ENCODE peak calls at places on chromosomes 13 and 19, in seven cellular contexts. One of them, this sample, is unnamed.

GRCh38 chr13:100611678-100612492 is 23.3 kb upstream of the GGACT start:
- DNase-seq in cardiac fibroblast: no peak
- DNase-seq in fibroblast of lung: peak; percentile 49
- DNase-seq in Calu3: no peak
- DNase-seq in foreskin melanocyte: no peak
- DNase-seq in NCI-H226: no peak
- DNase-seq in ascending aorta: no peak
- DNase-seq in this sample: no peak

GRCh38 chr13:32682740-32683139 is 96.5 kb downstream of the PDS5B start:
- DNase-seq in Calu3: no peak
- DNase-seq in ascending aorta: no peak
- DNase-seq in fibroblast of lung: no peak
- DNase-seq in cardiac fibroblast: no peak
- DNase-seq in foreskin melanocyte: no peak
- DNase-seq in NCI-H226: no peak
- DNase-seq in this sample: no peak

GRCh38 chr19:54335979-54336892 is 2.7 kb downstream of the LILRA4 start:
- DNase-seq in cardiac fibroblast: no peak
- DNase-seq in Calu3: no peak
- DNase-seq in fibroblast of lung: no peak
- DNase-seq in foreskin melanocyte: no peak
- DNase-seq in NCI-H226: no peak
- DNase-seq in ascending aorta: no peak
- DNase-seq in this sample: no peak

GRCh38 chr19:43028866-43029265 is 2.6 kb upstream of the PSG11 start:
- DNase-seq in cardiac fibroblast: no peak
- DNase-seq in NCI-H226: no peak
- DNase-seq in ascending aorta: no peak
- DNase-seq in Calu3: no peak
- DNase-seq in foreskin melanocyte: no peak
- DNase-seq in fibroblast of lung: no peak
- DNase-seq in this sample: no peak

GRCh38 chr19:42066075-42066754 is 3.8 kb downstream of the GRIK5 start:
- DNase-seq in ascending aorta: no peak
- DNase-seq in foreskin melanocyte: no peak
- DNase-seq in Calu3: peak; percentile 60
- DNase-seq in fibroblast of lung: peak; percentile 26
- DNase-seq in NCI-H226: no peak
- DNase-seq in cardiac fibroblast: peak; percentile 27
- DNase-seq in this sample: no peak

GRCh38 chr13:67308004-67308772 is 78.1 kb upstream of the PCDH9 start:
- DNase-seq in NCI-H226: no peak
- DNase-seq in ascending aorta: no peak
- DNase-seq in fibroblast of lung: no peak
- DNase-seq in cardiac fibroblast: peak; percentile 13
- DNase-seq in Calu3: no peak
- DNase-seq in foreskin melanocyte: no peak
- DNase-seq in this sample: no peak

GRCh38 chr19:40165362-40165937 is 25.8 kb upstream of the MAP3K10 start:
- DNase-seq in cardiac fibroblast: peak; percentile 44
- DNase-seq in NCI-H226: no peak
- DNase-seq in fibroblast of lung: peak; percentile 10
- DNase-seq in Calu3: peak; percentile 52
- DNase-seq in foreskin melanocyte: peak; percentile 33
- DNase-seq in ascending aorta: peak; percentile 69
- DNase-seq in this sample: peak; percentile 84

GRCh38 chr19:19749332-19750130 is 16.6 kb upstream of the ZNF14 start:
- DNase-seq in Calu3: no peak
- DNase-seq in fibroblast of lung: no peak
- DNase-seq in foreskin melanocyte: no peak
- DNase-seq in ascending aorta: peak; percentile 53
- DNase-seq in NCI-H226: no peak
- DNase-seq in cardiac fibroblast: no peak
- DNase-seq in this sample: no peak

GRCh38 chr13:105719861-105720260 is 815.6 kb downstream of the EFNB2 start:
- DNase-seq in Calu3: no peak
- DNase-seq in fibroblast of lung: no peak
- DNase-seq in foreskin melanocyte: no peak
- DNase-seq in ascending aorta: no peak
- DNase-seq in cardiac fibroblast: no peak
- DNase-seq in NCI-H226: no peak
- DNase-seq in this sample: no peak

GRCh38 chr13:75359266-75359665 is 122.7 kb downstream of the TBC1D4 start:
- DNase-seq in foreskin melanocyte: no peak
- DNase-seq in NCI-H226: peak; percentile 90
- DNase-seq in fibroblast of lung: peak; percentile 98
- DNase-seq in Calu3: no peak
- DNase-seq in cardiac fibroblast: peak; percentile 94
- DNase-seq in ascending aorta: no peak
- DNase-seq in this sample: no peak

GRCh38 chr13:94608586-94608985 is 6.9 kb downstream of the GPR180 start:
- DNase-seq in Calu3: no peak
- DNase-seq in ascending aorta: no peak
- DNase-seq in cardiac fibroblast: no peak
- DNase-seq in NCI-H226: no peak
- DNase-seq in fibroblast of lung: no peak
- DNase-seq in foreskin melanocyte: no peak
- DNase-seq in this sample: no peak

GRCh38 chr13:100600915-100601314 is 12.3 kb upstream of the GGACT start:
- DNase-seq in NCI-H226: no peak
- DNase-seq in cardiac fibroblast: no peak
- DNase-seq in ascending aorta: no peak
- DNase-seq in Calu3: no peak
- DNase-seq in fibroblast of lung: no peak
- DNase-seq in foreskin melanocyte: no peak
- DNase-seq in this sample: no peak

GRCh38 chr19:39765091-39766076 is 13.3 kb upstream of the LEUTX start:
- DNase-seq in fibroblast of lung: peak; percentile 20
- DNase-seq in Calu3: peak; percentile 71
- DNase-seq in ascending aorta: no peak
- DNase-seq in cardiac fibroblast: peak; percentile 61
- DNase-seq in NCI-H226: peak; percentile 7
- DNase-seq in foreskin melanocyte: peak; percentile 24
- DNase-seq in this sample: peak; percentile 63

GRCh38 chr13:60797112-60797511 is 400.1 kb downstream of the TDRD3 start:
- DNase-seq in fibroblast of lung: no peak
- DNase-seq in NCI-H226: no peak
- DNase-seq in Calu3: no peak
- DNase-seq in ascending aorta: no peak
- DNase-seq in foreskin melanocyte: no peak
- DNase-seq in cardiac fibroblast: no peak
- DNase-seq in this sample: no peak

GRCh38 chr19:49692102-49692599 is 1.2 kb downstream of the CPT1C start:
- DNase-seq in Calu3: no peak
- DNase-seq in fibroblast of lung: no peak
- DNase-seq in foreskin melanocyte: no peak
- DNase-seq in cardiac fibroblast: no peak
- DNase-seq in NCI-H226: no peak
- DNase-seq in ascending aorta: no peak
- DNase-seq in this sample: no peak

GRCh38 chr19:18173054-18173571 is 500 bp upstream of the IFI30 start:
- DNase-seq in Calu3: no peak
- DNase-seq in ascending aorta: no peak
- DNase-seq in cardiac fibroblast: peak; percentile 67
- DNase-seq in fibroblast of lung: no peak
- DNase-seq in NCI-H226: no peak
- DNase-seq in foreskin melanocyte: no peak
- DNase-seq in this sample: no peak

GRCh38 chr19:1276620-1277007 is 1.3 kb downstream of the FAM174C start:
- DNase-seq in foreskin melanocyte: no peak
- DNase-seq in fibroblast of lung: no peak
- DNase-seq in Calu3: no peak
- DNase-seq in NCI-H226: no peak
- DNase-seq in ascending aorta: no peak
- DNase-seq in cardiac fibroblast: no peak
- DNase-seq in this sample: peak; percentile 65

GRCh38 chr19:54030895-54031586 is 32.7 kb downstream of the VSTM1 start:
- DNase-seq in ascending aorta: no peak
- DNase-seq in cardiac fibroblast: peak; percentile 41
- DNase-seq in NCI-H226: no peak
- DNase-seq in fibroblast of lung: no peak
- DNase-seq in foreskin melanocyte: no peak
- DNase-seq in Calu3: peak; percentile 55
- DNase-seq in this sample: no peak

GRCh38 chr13:51858433-51859247 is 3.1 kb upstream of the CCDC70 start:
- DNase-seq in foreskin melanocyte: peak; percentile 61
- DNase-seq in cardiac fibroblast: no peak
- DNase-seq in fibroblast of lung: no peak
- DNase-seq in ascending aorta: no peak
- DNase-seq in NCI-H226: no peak
- DNase-seq in Calu3: no peak
- DNase-seq in this sample: no peak

GRCh38 chr19:18521692-18522123 is at the start of gene ELL:
- DNase-seq in ascending aorta: peak; percentile 72
- DNase-seq in Calu3: no peak
- DNase-seq in cardiac fibroblast: no peak
- DNase-seq in fibroblast of lung: no peak
- DNase-seq in foreskin melanocyte: no peak
- DNase-seq in NCI-H226: no peak
- DNase-seq in this sample: no peak

GRCh38 chr19:15640294-15640903 is at the start of gene CYP4F3:
- DNase-seq in cardiac fibroblast: no peak
- DNase-seq in NCI-H226: peak; percentile 14
- DNase-seq in fibroblast of lung: no peak
- DNase-seq in Calu3: peak; percentile 93
- DNase-seq in foreskin melanocyte: no peak
- DNase-seq in ascending aorta: no peak
- DNase-seq in this sample: no peak

GRCh38 chr13:68078874-68079273 is 848.7 kb upstream of the PCDH9 start:
- DNase-seq in fibroblast of lung: no peak
- DNase-seq in NCI-H226: no peak
- DNase-seq in Calu3: no peak
- DNase-seq in cardiac fibroblast: no peak
- DNase-seq in ascending aorta: no peak
- DNase-seq in foreskin melanocyte: no peak
- DNase-seq in this sample: no peak

GRCh38 chr19:32287811-32288227 is 57.6 kb upstream of the ZNF507 start:
- DNase-seq in NCI-H226: no peak
- DNase-seq in ascending aorta: peak; percentile 75
- DNase-seq in cardiac fibroblast: peak; percentile 86
- DNase-seq in fibroblast of lung: peak; percentile 8
- DNase-seq in Calu3: peak; percentile 63
- DNase-seq in foreskin melanocyte: peak; percentile 68
- DNase-seq in this sample: peak; percentile 56

GRCh38 chr13:60414177-60414576 is 17.2 kb downstream of the TDRD3 start:
- DNase-seq in ascending aorta: no peak
- DNase-seq in fibroblast of lung: no peak
- DNase-seq in foreskin melanocyte: no peak
- DNase-seq in NCI-H226: no peak
- DNase-seq in cardiac fibroblast: no peak
- DNase-seq in Calu3: no peak
- DNase-seq in this sample: no peak